ENCODE peak calls at places on chromosomes 4 and X, in four cellular contexts. C is heart left ventricle, J is hepatocyte, I is left ventricle myocardium inferior. B is an unnamed sample.

GRCh38 chrX:103656623-103657022 is 27.8 kb downstream of the TCEAL1 start:
- DNase-seq in C (no peak), J (no peak), I (no peak), B (peak)

GRCh38 chrX:27619975-27620374 is 29.8 kb downstream of the DCAF8L2 start:
- DNase-seq in C (no peak), J (peak), I (no peak), B (peak)

GRCh38 chr4:8505229-8505628 is 64.7 kb downstream of the TRMT44 start:
- DNase-seq in C (no peak), J (no peak), I (no peak), B (no peak)

GRCh38 chrX:44306336-44306735 is 37.1 kb downstream of the EFHC2 start:
- DNase-seq in C (no peak), J (peak), I (no peak), B (peak)

GRCh38 chr4:144399927-144400326 is 246.0 kb upstream of the HHIP start:
- DNase-seq in C (no peak), J (peak), I (no peak), B (peak)

GRCh38 chrX:20585782-20586181 is 319.1 kb upstream of the RPS6KA3 start:
- DNase-seq in C (no peak), J (no peak), I (no peak), B (no peak)

GRCh38 chrX:48574270-48575266 is at the start of gene RBM3:
- DNase-seq in C (peak), J (peak), I (peak), B (peak)

GRCh38 chr4:125677665-125678307 is 363.0 kb downstream of the FAT4 start:
- DNase-seq in C (no peak), J (no peak), I (no peak), B (no peak)

GRCh38 chrX:152926279-152926678 is 28.4 kb downstream of the ZNF185 start:
- DNase-seq in C (no peak), J (peak), I (no peak), B (peak)

DNA sequence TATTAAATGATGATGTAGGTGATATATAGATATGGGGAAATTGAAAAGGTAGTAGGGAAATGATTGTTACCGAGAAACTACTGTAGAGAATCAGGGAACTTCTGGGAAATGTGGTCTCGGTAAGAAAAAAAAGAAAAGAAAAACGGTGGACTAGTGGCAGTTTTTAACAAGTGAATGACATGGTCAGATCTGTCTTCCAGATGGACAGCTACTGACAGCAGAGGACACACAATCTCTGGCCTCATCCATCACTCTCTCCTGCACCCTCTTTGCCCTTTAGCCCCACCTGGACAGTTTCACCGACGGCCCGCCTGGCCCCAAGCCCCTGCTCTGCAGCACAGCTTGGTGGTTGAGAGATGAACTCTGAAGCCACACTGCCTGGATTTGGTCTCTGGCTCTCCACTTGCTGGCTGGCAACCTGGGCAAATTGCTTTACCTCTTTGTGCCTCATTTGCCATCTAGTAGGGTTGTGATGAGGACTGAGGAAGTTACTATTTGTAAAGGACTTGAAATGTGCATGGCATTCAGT is 23.4 kb downstream of the RBM47 start:
- DNase-seq in C (no peak), J (no peak), I (no peak), B (no peak)
- TF ChIP-seq CTCF in C (no peak), J (no peak), I (no peak), B (no peak)

DNA sequence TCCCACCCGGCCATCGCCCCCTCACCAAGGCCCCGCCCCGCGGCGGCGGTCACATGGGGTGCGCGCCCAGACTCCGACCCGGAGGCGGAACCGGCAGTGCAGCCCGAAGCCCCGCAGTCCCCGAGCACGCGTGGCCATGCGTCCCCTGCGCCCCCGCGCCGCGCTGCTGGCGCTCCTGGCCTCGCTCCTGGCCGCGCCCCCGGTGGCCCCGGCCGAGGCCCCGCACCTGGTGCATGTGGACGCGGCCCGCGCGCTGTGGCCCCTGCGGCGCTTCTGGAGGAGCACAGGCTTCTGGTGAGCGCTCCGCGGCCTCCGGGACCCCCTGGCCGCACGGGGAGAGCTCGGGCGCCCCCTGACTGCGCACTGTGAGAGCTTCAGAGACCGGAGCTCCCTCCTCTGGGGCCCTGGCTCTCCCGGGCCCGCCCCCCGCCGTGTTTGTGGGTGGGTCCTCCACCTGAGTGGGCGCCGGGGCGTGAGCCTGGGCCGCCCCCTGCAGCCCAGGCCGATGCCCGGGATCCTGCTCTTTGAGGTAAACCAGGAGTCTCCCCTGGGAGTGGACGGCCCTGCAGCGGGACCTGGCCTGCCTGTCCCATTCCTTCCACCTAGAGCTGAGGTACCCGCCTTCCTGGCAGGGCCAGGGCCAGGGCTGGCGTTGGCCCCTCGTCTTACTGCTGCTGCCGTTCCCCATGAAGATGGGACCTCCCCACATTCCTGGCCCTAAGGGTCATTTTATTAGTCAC is at the start of gene IDUA:
- DNase-seq in C (peak), J (peak), I (peak), B (peak)
- TF ChIP-seq CTCF in C (peak), J (peak), I (peak), B (peak)

GRCh38 chr4:74968456-74969164 is 35.7 kb downstream of the PARM1 start:
- DNase-seq in C (no peak), J (no peak), I (no peak), B (no peak)

GRCh38 chr4:74975082-74975481 is 42.2 kb downstream of the PARM1 start:
- DNase-seq in C (no peak), J (no peak), I (no peak), B (no peak)

GRCh38 chr4:74967324-74967723 is 34.4 kb downstream of the PARM1 start:
- DNase-seq in C (no peak), J (no peak), I (no peak), B (no peak)

GRCh38 chr4:74970577-74970976 is 37.7 kb downstream of the PARM1 start:
- DNase-seq in C (no peak), J (no peak), I (no peak), B (no peak)

GRCh38 chr4:74969507-74970474 is 36.9 kb downstream of the PARM1 start:
- DNase-seq in C (peak), J (peak), I (peak), B (no peak)
- TF ChIP-seq CTCF in C (peak), J (peak), I (peak), B (no peak)

GRCh38 chr4:107997794-107998193 is 8.1 kb downstream of the HADH start:
- DNase-seq in C (no peak), J (no peak), I (no peak), B (no peak)

GRCh38 chr4:107991945-107992625 is 2.4 kb downstream of the HADH start:
- DNase-seq in C (no peak), J (no peak), I (no peak), B (no peak)

GRCh38 chr4:107997001-107997788 is 7.5 kb downstream of the HADH start:
- DNase-seq in C (peak), J (no peak), I (no peak), B (no peak)

GRCh38 chr4:107994894-107995293 is 5.2 kb downstream of the HADH start:
- DNase-seq in C (no peak), J (no peak), I (no peak), B (no peak)

DNA sequence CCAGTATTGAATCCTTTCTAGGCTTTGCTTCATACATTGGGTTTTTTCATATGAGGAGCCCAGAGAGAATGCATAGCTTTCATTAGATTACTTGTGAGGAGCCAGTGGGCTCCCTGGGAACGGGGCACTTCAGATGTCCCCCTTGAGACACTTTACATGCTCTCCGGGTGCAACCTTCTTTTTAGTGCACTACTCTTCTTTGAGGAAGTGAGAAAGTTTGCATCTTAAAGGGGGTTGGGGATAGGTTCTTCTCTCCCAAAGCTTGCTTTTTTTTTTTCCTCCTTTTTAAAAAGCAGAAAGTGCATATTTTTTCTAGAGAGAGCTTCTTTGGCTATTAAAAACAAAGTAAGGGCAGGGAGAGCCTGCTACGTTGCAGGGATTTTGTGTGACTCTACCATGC is 4.3 kb downstream of the HADH start:
- DNase-seq in C (no peak), J (no peak), I (no peak), B (no peak)
- TF ChIP-seq CTCF in C (no peak), J (no peak), I (no peak), B (no peak)

GRCh38 chrX:107429090-107429489 is 20.4 kb upstream of the FRMPD3 start:
- DNase-seq in C (no peak), J (no peak), I (no peak), B (peak)
- TF ChIP-seq CTCF in C (peak), J (peak), I (peak), B (peak)

GRCh38 chrX:50920132-50920531 is 9.6 kb downstream of the BMP15 start:
- DNase-seq in C (no peak), J (peak), I (no peak), B (peak)
- TF ChIP-seq CTCF in C (peak), J (peak), I (peak), B (no peak)

DNA sequence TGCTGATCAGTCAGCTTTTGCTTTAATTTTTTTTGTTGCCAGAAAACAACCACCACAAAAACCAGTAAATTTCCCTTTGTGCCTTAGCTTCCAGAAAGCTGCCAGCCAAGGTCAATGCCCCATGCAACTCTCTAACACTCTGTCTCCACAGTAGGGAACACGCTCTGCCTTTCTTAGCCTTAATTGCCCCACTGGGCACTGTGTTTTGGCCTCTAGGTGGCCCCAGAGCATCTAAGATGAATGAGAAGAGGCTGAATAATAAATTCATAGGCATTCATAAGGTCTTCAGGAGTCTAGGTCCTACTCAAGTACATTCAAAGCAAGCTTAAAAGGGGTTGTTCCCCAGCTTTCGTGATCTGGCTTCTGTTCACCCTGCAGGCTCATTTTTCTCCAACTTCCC is 57.7 kb upstream of the PASD1 start:
- DNase-seq in C (no peak), J (peak), I (no peak), B (peak)
- TF ChIP-seq CTCF in C (no peak), J (peak), I (peak), B (no peak)

GRCh38 chrX:16643160-16643559 is 6.8 kb upstream of the S100G start:
- DNase-seq in C (no peak), J (no peak), I (no peak), B (no peak)

GRCh38 chrX:16639966-16640365 is 10.0 kb upstream of the S100G start:
- DNase-seq in C (no peak), J (no peak), I (no peak), B (no peak)

GRCh38 chrX:16638533-16638932 is 11.4 kb upstream of the S100G start:
- DNase-seq in C (no peak), J (no peak), I (no peak), B (no peak)

GRCh38 chrX:16646366-16647168 is 3.4 kb upstream of the S100G start:
- DNase-seq in C (no peak), J (peak), I (no peak), B (no peak)

GRCh38 chrX:16640823-16641222 is 9.1 kb upstream of the S100G start:
- DNase-seq in C (no peak), J (no peak), I (no peak), B (no peak)
- TF ChIP-seq CTCF in C (no peak), J (no peak), I (no peak), B (no peak)

GRCh38 chr4:83109480-83110221 is 4.9 kb downstream of the PLAC8 start:
- DNase-seq in C (peak), J (peak), I (peak), B (peak)

GRCh38 chr4:83108101-83108861 is 6.2 kb downstream of the PLAC8 start:
- DNase-seq in C (no peak), J (no peak), I (no peak), B (no peak)

GRCh38 chr4:83112239-83112638 is 2.3 kb downstream of the PLAC8 start:
- DNase-seq in C (no peak), J (no peak), I (no peak), B (no peak)

GRCh38 chr4:83110970-83111369 is 3.6 kb downstream of the PLAC8 start:
- DNase-seq in C (no peak), J (no peak), I (no peak), B (no peak)

DNA sequence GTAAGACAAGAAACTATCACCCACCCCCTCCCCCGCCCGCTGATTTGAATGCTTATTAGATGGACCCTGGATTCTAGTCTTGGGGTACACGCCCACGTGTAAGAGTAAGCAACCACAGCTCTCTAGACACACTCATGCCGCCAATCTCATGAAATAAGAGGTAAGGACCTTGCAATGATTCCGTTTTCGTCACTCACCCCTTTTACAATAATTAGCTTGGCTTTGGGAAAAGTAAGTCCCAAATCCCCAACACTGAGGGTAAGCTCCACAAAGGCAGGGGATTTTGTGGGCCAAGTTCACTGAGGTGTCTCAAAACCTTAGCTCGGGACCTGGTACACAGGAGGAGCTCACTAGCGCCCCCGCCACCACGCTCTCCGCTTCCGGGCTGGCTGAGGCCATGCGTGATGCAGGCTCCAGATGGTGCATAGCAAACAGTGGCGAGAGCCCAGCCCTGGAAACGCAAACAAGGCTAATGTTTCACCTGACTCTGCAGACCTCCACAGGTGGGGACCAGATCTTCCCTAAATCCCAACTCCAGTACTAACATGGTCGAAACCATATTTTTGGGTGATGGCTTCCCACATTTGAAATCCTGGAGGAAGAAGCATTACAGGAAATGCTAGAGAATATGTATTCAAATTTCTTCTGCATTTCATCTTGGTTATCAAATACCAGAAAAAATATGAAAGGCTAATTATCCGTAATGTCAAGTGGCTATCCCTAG is 4.1 kb downstream of the PLAC8 start:
- DNase-seq in C (peak), J (peak), I (peak), B (peak)
- TF ChIP-seq CTCF in C (no peak), J (peak), I (peak), B (no peak)

B was measured in Calu3.